ENCODE peak calls at places on chromosomes 1 and 21, in nine cellular contexts. U is HFF-Myc; O is activated T-cell treated with anti-CD3 and anti-CD28 coated beads, Interleukin-2, amount 50 U/mL, for 1 hour; D is HTR-8/SVneo; H is CD4-positive, alpha-beta T cell; I is activated gamma-delta T cell treated with Interleukin-2 at 50 U/mL for 16 hours; S is BJ; Y is Right ventricle myocardium superior; T is cerebellar nuclear complex. Q is an unnamed sample.

GRCh38 chr1:3014443-3015268 is 6.6 kb upstream of the ACTRT2 start:
- DNase-seq in H (no peak), O (peak), Y (peak), S (no peak), T (no peak), D (no peak), I (no peak), U (no peak), Q (no peak)

GRCh38 chr1:55468438-55468837 is 253.3 kb upstream of the USP24 start:
- DNase-seq in S (no peak), D (no peak), H (no peak), Y (no peak), T (no peak), I (no peak), O (no peak), U (peak), Q (no peak)

GRCh38 chr1:75723989-75724471 is 479 bp upstream of the ACADM start:
- DNase-seq in H (peak), O (no peak), T (peak), Y (peak), S (peak), U (peak), I (peak), D (peak), Q (peak)

GRCh38 chr1:165411396-165411795 is 33.5 kb downstream of the RXRG start:
- DNase-seq in S (no peak), H (no peak), O (no peak), U (no peak), D (no peak), Y (no peak), I (no peak), T (no peak), Q (no peak)

GRCh38 chr1:116587496-116588308 is 16.9 kb upstream of the CD58 start:
- DNase-seq in S (no peak), O (no peak), H (no peak), D (no peak), I (no peak), Y (no peak), T (no peak), U (no peak), Q (no peak)

GRCh38 chr1:26744075-26744958 is 43.4 kb upstream of the PIGV start:
- DNase-seq in D (peak), I (peak), Y (peak), O (peak), T (peak), H (peak), S (peak), U (peak), Q (peak)

GRCh38 chr21:43364851-43365424 is 62.0 kb downstream of the SIK1 start:
- DNase-seq in D (no peak), O (no peak), T (no peak), U (no peak), H (no peak), S (no peak), Y (no peak), I (no peak), Q (no peak)

GRCh38 chr1:114154146-114154962 is 685 bp upstream of the SYT6 start:
- DNase-seq in H (no peak), T (no peak), Y (no peak), I (no peak), D (no peak), O (no peak), U (no peak), S (no peak), Q (no peak)

GRCh38 chr1:31580891-31581603 is 4.7 kb downstream of the TINAGL1 start:
- DNase-seq in I (no peak), D (no peak), Y (no peak), T (no peak), U (no peak), S (no peak), H (no peak), O (no peak), Q (no peak)

GRCh38 chr21:14078746-14079375 is 131.9 kb downstream of the LIPI start:
- DNase-seq in I (no peak), D (no peak), S (no peak), Y (no peak), H (no peak), T (no peak), O (no peak), U (no peak), Q (no peak)

GRCh38 chr1:246803891-246804290 is 79.7 kb downstream of the SCCPDH start:
- DNase-seq in S (no peak), I (no peak), U (no peak), O (no peak), T (no peak), H (no peak), D (no peak), Y (no peak), Q (no peak)

GRCh38 chr1:46133181-46133658 is 791 bp upstream of the PIK3R3 start:
- DNase-seq in Y (peak), H (peak), O (no peak), D (peak), S (no peak), T (peak), I (no peak), U (no peak), Q (peak)

GRCh38 chr1:98452162-98452561 is 209.4 kb upstream of the SNX7 start:
- DNase-seq in H (no peak), Y (no peak), D (no peak), O (no peak), I (no peak), S (no peak), T (no peak), U (no peak), Q (no peak)

GRCh38 chr1:154425172-154425571 is 20.0 kb downstream of the IL6R start:
- DNase-seq in U (no peak), O (no peak), S (no peak), D (no peak), Y (no peak), H (no peak), I (no peak), T (no peak), Q (no peak)

GRCh38 chr1:14677291-14677690 is 78.8 kb downstream of the KAZN start:
- DNase-seq in S (no peak), H (no peak), I (no peak), Y (no peak), D (no peak), T (no peak), O (no peak), U (no peak), Q (no peak)